ENCODE peak calls at places on chromosomes 7 and 10, in eight cellular contexts. F is Panc1, L is astrocyte, Q is psoas muscle, W is hepatocyte, N is sigmoid colon, Y is heart right ventricle, M is right atrium auricular region. S is an unnamed sample. For H3K36me3, the result is how much of the 10 kb centered on the place peaks cover.

GRCh38 chr7:71626206-71626605 is 494.3 kb downstream of the GALNT17 start:
- DNase-seq in N (no peak), W (no peak), F (no peak), Q (no peak), M (no peak), Y (no peak), L (peak), S (no peak)

GRCh38 chr10:77873558-77874380 is 52.8 kb downstream of the DLG5 start:
- DNase-seq in M (no peak), L (peak), F (no peak), Q (peak), Y (no peak), N (peak), W (peak), S (peak)

GRCh38 chr7:140242057-140243031 is 65.6 kb upstream of the KDM7A start:
- DNase-seq in W (peak), N (no peak), L (no peak), M (no peak), Y (no peak), F (no peak), Q (no peak), S (peak)

GRCh38 chr10:74388801-74389200 is 237.8 kb downstream of the ADK start:
- DNase-seq in Y (no peak), N (no peak), F (no peak), L (no peak), W (no peak), Q (no peak), M (no peak), S (peak)

GRCh38 chr7:143362126-143362961 is at the start of gene FAM131B:
- DNase-seq in W (no peak), F (no peak), Y (no peak), Q (no peak), L (no peak), M (no peak), N (peak), S (no peak)

GRCh38 chr7:150973571-150974451 is 4.3 kb downstream of the KCNH2 start:
- DNase-seq in L (no peak), N (no peak), M (no peak), W (no peak), Q (no peak), Y (no peak), F (no peak), S (peak)

GRCh38 chr7:150631084-150631824 is 931 bp downstream of the GIMAP6 start:
- DNase-seq in L (no peak), W (no peak), Y (peak), N (no peak), F (no peak), Q (peak), M (no peak), S (no peak)

GRCh38 chr10:31664803-31665202 is 263.8 kb downstream of the ARHGAP12 start:
- DNase-seq in Y (peak), M (peak), W (no peak), L (no peak), Q (no peak), F (no peak), N (peak), S (no peak)

GRCh38 chr10:61795551-61795950 is 105.9 kb upstream of the ARID5B start:
- DNase-seq in M (no peak), Q (no peak), Y (no peak), N (no peak), W (no peak), F (no peak), L (no peak), S (no peak)

DNA sequence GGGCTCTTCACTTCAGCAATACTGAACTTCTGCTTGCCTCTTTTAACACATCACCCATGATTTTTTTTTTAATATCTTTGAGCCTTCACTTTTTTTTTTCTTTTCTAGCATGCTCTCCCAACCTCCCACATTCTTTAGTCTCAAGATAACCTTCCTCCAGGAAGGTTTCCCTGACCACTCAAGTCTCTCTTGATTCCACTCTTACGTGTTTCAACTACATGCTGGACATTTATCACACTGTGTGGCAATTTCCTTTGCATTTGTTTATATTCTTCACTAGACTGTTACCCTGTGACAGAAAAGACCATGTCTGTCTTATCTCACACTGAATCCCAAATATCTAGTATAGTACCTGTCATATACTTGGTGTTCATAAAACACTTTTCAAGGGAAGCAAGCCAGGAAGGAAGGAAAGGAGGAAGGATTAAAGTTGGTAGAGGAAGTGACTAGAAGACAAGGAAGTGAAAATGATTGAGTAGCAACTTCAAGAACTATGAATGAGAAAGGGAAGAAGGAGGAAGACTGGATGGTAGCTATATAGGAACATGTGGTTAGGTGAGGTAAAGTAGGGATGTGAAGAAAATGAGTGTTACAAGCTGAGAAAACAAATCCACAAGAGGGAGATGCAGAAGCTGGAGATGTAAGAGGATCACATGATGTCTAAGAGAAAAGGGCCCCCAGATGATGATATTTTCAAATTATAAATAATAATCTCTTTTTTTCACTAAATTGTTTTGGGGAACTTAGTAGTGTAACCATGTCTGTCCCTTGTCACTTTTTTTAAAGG is 40.4 kb downstream of the IFIT5 start:
- DNase-seq in W (no peak), Y (no peak), F (no peak), Q (no peak), N (no peak), L (no peak), M (no peak), S (no peak)
- TF ChIP-seq CTCF in W (no peak), Y (no peak), F (no peak), Q (no peak), N (no peak), L (no peak), M (no peak), S (no peak)

GRCh38 chr10:103884681-103885139 is 29.3 kb upstream of the SH3PXD2A start:
- DNase-seq in F (peak), W (peak), Q (no peak), L (peak), N (no peak), Y (no peak), M (no peak), S (peak)
- H3K36me3 ChIP-seq in F (under half), W (under half), Q (half or more), L (under half), N (under half), Y (under half), M (under half), S (under half)

DNA sequence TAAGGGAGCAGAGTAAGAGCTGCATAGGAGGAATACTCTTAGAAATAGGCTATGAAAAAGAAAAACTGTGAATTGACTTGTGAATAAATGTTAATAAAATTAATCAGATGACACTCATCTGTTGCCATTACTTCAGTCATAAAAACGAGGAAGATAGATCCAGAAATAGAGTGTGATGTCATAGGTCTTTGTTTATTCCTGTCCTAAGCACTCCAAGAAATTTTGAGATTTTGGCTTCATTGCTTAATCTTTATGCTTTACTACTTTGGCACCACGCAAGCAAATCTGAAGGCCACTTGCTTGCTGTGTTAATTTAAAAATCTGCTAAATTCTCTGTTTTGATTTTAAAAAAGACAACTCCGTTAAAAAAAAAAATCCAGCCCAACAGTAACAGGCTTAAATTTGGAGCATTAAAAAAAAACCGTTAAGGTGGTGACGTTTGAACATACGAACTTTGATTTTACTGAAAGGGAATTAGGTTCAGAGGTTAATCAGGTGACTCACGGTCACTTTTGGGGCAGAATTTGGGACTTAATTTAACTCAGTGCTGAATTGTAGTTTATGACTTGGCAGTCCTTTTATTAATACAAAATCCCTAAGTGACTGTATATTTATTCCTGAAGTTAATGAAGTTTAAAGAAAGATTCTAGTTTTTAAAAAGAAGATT is 3.4 kb downstream of the IFRD1 start:
- DNase-seq in N (no peak), F (no peak), M (no peak), L (peak), Y (no peak), Q (no peak), W (no peak), S (peak)
- H3K4me3 ChIP-seq in N (no peak), F (no peak), M (peak), L (peak), Y (peak), Q (peak), W (peak), S (no peak)

GRCh38 chr7:15525652-15526263 is 36.1 kb downstream of the AGMO start:
- DNase-seq in N (no peak), Y (no peak), F (no peak), Q (no peak), W (no peak), M (no peak), L (no peak), S (no peak)

GRCh38 chr7:15524077-15524476 is 37.7 kb downstream of the AGMO start:
- DNase-seq in N (no peak), L (no peak), M (no peak), Q (no peak), Y (no peak), W (no peak), F (no peak), S (no peak)
- TF ChIP-seq CTCF in N (no peak), L (no peak), M (no peak), Q (no peak), Y (no peak), W (no peak), F (no peak), S (no peak)

GRCh38 chr7:73700581-73701134 is 17.3 kb downstream of the BUD23 start:
- DNase-seq in L (no peak), Q (no peak), F (no peak), M (no peak), W (no peak), Y (no peak), N (no peak), S (no peak)
- H3K36me3 ChIP-seq in L (under half), Q (half or more), F (under half), M (under half), W (under half), Y (under half), N (under half), S (under half)

GRCh38 chr10:95247881-95248583 is 42.8 kb downstream of the PDLIM1 start:
- DNase-seq in Q (no peak), L (no peak), Y (no peak), N (no peak), F (no peak), W (no peak), M (peak), S (peak)

GRCh38 chr10:95249467-95249866 is 41.3 kb downstream of the PDLIM1 start:
- DNase-seq in W (no peak), N (no peak), M (peak), Y (no peak), Q (no peak), L (no peak), F (no peak), S (no peak)

GRCh38 chr10:95253007-95253406 is 37.8 kb downstream of the PDLIM1 start:
- DNase-seq in N (no peak), Q (no peak), L (no peak), F (no peak), W (no peak), Y (no peak), M (no peak), S (no peak)

GRCh38 chr10:95248989-95249388 is 41.8 kb downstream of the PDLIM1 start:
- DNase-seq in F (no peak), Q (no peak), W (no peak), N (no peak), Y (peak), M (peak), L (no peak), S (no peak)

DNA sequence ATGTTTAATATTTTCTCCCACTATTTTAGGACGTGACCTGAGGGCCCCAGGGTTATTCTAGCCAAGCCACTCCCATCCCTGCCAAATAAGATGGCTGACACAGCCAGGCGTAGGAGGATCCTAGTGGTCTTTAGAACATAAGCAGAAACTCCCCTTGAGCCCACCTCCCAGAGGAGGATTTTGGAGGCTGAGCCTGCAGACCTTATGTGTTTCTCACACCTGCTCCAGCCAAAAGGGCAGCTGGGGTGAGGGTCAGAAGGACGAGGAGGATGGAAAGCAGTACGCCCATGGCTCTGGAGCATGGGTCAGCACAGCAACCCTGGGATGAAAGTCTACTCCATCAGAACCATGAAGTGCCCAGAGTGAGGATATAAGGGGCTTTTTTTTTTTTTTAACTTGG is 39.9 kb downstream of the PDLIM1 start:
- DNase-seq in F (no peak), Q (no peak), Y (no peak), L (no peak), N (no peak), M (peak), W (no peak), S (no peak)
- H3K4me3 ChIP-seq in F (no peak), Q (no peak), Y (no peak), L (no peak), N (no peak), M (no peak), W (no peak), S (no peak)

DNA sequence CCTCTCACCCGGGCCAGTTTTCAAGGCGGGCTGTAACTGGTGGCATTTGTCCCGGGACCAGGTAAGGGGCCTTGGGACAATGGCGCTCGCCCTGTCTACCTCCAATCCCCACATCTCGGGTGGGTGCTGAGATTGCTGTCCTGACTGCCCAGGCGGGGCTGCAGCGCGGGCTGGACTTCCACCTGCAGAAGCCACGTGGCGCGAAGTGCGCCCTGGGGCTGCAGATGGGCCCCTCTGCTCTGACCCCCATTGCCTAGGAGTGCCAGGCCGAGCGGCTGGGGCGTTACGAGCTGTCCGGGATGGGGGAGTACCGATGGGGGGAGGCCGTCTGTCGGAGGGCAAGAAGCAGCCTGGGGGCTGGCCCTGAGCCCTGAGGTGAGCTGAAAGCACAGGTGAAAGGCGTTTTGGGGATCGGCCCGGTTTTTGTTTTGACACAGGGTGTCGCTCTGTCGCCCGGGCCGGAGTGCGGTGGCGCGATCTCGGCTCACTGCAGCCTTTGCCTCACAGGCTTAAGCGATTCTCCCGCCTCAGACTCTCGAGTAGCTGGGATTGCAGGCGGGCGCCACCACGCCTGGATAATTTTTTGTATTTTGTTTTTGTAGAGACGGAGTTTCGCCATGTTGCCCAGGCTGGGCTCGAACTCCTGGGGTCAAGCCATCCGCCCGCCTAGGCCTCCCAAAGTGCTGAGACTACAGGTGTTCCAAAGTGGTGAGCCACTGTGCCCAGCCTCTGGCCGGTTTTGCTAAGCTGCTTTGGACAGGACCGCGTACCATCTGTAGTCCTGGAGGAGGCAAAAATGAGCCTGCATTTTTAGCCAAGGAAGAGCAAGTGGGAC is at the start of gene SFXN2:
- DNase-seq in W (peak), Q (no peak), L (no peak), Y (no peak), N (no peak), F (no peak), M (peak), S (no peak)
- TF ChIP-seq CTCF in W (peak), Q (no peak), L (no peak), Y (no peak), N (no peak), F (no peak), M (no peak), S (peak)

S was measured in bronchial epithelial cell.